ENCODE peak calls at places on chromosomes 1 and 21, in four cellular contexts. F, N, T and A are unnamed samples.

GRCh38 chr1:228211091-228211870 is 3.4 kb downstream of the OBSCN start:
- DNase-seq in F (no peak), N (no peak), T (no peak), A (peak)

GRCh38 chr1:89310505-89310904 is 37.8 kb upstream of the GBP5 start:
- DNase-seq in T (no peak), F (no peak), N (no peak), A (no peak)

GRCh38 chr1:5850503-5850902 is 141.7 kb downstream of the NPHP4 start:
- DNase-seq in T (peak), N (no peak), F (no peak), A (no peak)

GRCh38 chr1:202821467-202821866 is 10.7 kb downstream of the PCAT6 start:
- DNase-seq in F (no peak), N (no peak), T (no peak), A (no peak)

GRCh38 chr21:29318354-29318753 is 19.6 kb downstream of the BACH1 start:
- DNase-seq in N (no peak), T (no peak), F (no peak), A (no peak)

GRCh38 chr1:8024329-8024728 is 1.8 kb downstream of the ERRFI1 start:
- DNase-seq in T (no peak), F (no peak), N (no peak), A (no peak)

GRCh38 chr1:163875927-163876320 is 554.2 kb downstream of the NUF2 start:
- DNase-seq in F (no peak), T (no peak), N (no peak), A (no peak)

GRCh38 chr1:165114022-165114888 is 242.3 kb downstream of the LMX1A start:
- DNase-seq in F (no peak), T (peak), N (no peak), A (no peak)

GRCh38 chr1:22600071-22600816 is 36.2 kb upstream of the C1QA start:
- DNase-seq in N (no peak), T (no peak), F (no peak), A (no peak)

GRCh38 chr1:172378109-172378755 is 42.3 kb upstream of the C1orf105 start:
- DNase-seq in F (no peak), N (no peak), T (no peak), A (no peak)

GRCh38 chr1:232111616-232112015 is 485.0 kb downstream of the DISC1 start:
- DNase-seq in T (no peak), N (no peak), F (no peak), A (no peak)

GRCh38 chr1:217333939-217334338 is 297.0 kb downstream of the GPATCH2 start:
- DNase-seq in F (no peak), N (no peak), T (peak), A (no peak)

GRCh38 chr1:15937706-15938168 is 38.2 kb downstream of the ZBTB17 start:
- DNase-seq in T (no peak), N (peak), F (peak), A (no peak)

GRCh38 chr1:78223417-78224215 is 177.8 kb downstream of the GIPC2 start:
- DNase-seq in N (no peak), F (no peak), T (no peak), A (no peak)

GRCh38 chr1:44049839-44050238 is 18.6 kb upstream of the SLC6A9 start:
- DNase-seq in T (no peak), N (no peak), F (no peak), A (no peak)

GRCh38 chr1:172002725-172003345 is 161.5 kb downstream of the DNM3 start:
- DNase-seq in N (no peak), F (no peak), T (peak), A (peak)

GRCh38 chr1:145879775-145880174 is 5.9 kb downstream of the ANKRD35 start:
- DNase-seq in T (no peak), N (no peak), F (no peak), A (no peak)

GRCh38 chr1:4416189-4416588 is 238.2 kb upstream of the AJAP1 start:
- DNase-seq in F (no peak), T (no peak), N (no peak), A (no peak)

GRCh38 chr1:31843506-31843905 is 27.7 kb upstream of the SPOCD1 start:
- DNase-seq in N (peak), F (no peak), T (no peak), A (no peak)

GRCh38 chr1:228029281-228029680 is 22.5 kb downstream of the WNT3A start:
- DNase-seq in N (peak), T (no peak), F (no peak), A (no peak)

GRCh38 chr1:7379445-7379971 is 391.6 kb upstream of the VAMP3 start:
- DNase-seq in F (peak), N (peak), T (no peak), A (no peak)

GRCh38 chr1:119984771-119985170 is 84.7 kb downstream of the NOTCH2 start:
- DNase-seq in F (no peak), T (no peak), N (no peak), A (no peak)

DNA sequence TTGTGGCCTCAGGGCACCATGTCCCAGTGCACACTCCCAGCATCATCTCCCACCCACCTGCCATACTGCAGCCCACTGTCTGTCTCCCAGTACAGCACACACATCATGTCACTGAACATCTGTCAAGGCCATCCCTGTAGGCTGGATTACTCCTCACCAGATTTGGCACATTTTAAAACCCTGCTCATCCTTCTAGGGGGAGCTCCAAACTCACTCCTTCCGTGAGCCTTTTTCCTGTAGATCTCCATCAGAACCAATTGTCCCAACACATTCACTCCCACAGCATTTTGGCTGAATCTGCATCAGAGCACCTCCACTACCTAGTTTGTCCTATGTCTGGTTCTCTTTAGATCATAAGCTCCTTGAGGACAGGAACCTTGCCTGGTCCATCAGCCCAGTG is 58.6 kb upstream of the GRIK3 start:
- DNase-seq in T (no peak), N (no peak), F (no peak), A (no peak)
- TF ChIP-seq EP300 in T (no peak), N (no peak), F (no peak), A (no peak)

DNA sequence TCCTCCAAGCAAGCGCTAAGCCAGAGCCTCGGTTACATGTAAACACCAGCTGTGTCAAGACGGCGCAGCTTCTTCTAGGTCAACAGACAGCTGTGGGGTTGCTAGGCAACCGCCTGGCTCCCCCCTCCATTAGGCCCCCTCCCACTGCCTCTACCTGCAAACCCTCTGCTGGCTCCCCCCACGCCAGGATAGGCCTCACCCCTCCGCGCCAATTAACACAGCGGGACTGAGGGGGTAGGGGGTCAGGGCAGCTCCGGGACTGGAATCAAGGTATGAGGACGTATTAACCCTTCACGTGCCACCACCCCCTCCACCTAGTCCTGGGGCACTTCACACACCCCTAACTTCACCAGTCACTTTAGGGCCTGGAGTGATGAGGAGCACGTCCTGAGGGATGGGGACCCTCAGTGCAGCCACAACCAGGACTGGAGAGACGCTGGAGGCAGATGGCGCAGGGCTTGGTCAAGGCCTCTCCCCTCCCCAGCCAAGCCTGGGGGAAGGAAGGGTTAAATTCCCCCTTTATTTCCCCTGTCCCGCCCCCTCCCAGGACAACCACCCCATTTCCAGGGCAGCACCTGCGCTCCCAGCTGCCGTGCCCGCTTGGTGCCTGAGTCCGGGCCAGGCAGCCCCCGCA is 37.4 kb upstream of the WASF2 start:
- DNase-seq in T (peak), F (no peak), N (peak), A (peak)
- TF ChIP-seq EP300 in T (no peak), F (no peak), N (no peak), A (no peak)

DNA sequence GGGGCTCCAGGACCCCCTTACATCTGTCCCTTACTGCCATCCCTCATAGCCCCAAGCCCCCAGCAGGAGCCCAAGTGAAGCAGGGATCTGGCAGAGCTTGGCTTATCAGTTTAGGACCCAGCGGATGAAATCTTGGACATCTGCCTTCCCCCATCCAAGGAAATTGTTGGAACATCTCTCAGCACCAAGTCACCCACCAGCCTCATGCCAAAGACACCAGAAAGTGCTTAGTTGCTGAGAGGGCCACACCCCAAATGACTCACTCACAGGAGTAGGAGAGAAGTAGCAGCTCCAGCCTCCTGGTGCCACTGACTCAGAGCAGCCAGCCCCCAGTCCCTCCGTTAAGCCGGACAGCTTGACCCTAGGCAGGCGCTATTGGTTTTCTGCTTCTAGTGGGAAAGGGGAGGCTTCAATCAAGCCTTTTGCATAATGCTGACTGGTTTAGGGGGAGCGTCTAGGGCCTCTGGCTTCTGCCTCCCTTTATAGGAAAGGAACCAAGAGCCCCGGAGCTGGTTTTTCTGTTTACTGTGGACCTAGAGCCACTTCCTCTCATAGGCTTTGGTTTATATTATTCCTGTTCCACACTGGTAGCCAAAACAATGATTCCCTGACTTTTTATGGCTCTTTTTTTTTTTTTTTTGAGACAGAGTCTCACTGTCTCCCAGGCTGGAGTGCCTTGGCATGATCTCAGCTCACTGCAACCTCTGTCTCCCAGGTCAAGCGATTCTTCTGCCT is 114.2 kb upstream of the IPO9 start:
- DNase-seq in N (peak), F (peak), T (no peak), A (peak)
- TF ChIP-seq EP300 in N (peak), F (no peak), T (peak), A (peak)

GRCh38 chr1:29760165-29760564 is 523.8 kb downstream of the PTPRU start:
- DNase-seq in T (no peak), N (no peak), F (no peak), A (no peak)
- TF ChIP-seq EP300 in T (no peak), N (no peak), F (no peak), A (no peak)

DNA sequence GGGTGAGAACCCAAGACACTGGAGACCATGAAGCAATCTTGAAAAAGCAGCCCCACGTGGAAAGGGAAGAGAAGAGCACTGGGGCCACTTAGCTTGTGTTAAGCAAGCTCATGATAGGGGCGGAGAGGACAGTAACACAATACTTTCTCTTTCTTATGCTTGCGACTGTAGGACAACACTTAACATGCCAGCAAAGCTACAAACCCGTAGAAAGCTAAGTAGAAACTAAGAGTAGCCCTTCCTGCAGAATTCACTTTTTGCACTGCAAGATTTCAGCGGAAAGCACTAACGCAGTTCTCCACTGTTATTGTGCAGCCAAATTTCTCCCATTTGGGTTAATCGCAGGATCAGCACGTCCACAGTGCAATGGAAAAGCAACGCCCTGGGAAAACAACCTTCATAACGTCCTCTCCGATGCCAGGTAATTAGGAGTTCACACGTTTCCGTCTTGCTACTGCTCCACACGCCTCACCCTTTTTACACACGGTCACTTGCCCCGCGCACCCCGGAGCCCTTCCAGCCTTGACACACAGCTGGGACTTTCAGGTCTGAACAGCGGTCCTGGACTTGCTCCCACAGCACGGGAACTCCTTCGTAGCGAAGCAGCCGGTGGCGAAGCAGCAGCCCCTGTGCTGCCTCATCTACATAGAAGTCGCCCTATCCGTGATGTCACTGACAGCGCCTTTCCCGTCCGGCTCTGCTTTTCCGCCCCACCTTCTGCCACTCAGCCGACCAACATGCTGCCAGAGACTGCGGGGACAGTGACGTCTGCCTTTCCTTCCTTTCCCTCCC is 148.6 kb downstream of the PPIAL4G start:
- DNase-seq in T (peak), N (peak), F (peak), A (peak)
- TF ChIP-seq EP300 in T (no peak), N (no peak), F (no peak), A (no peak)

DNA sequence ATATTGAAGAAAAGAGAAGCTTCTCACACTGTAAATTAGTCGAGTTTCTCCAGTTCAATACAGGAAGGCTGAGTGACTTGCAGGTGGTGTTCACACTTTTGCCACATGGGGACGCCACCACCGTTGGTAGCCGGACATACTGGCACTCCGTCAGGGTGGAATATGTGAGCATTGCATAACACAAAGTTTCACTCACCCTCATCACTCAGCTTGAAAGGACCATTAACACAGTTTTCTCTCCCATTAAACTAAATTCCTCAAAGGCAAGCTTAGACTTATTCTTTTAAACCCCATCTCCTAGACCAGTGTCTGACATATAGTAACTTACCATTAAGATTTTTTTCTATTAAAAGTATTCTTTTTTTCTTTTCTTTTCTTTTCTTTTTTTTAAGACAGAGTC is 105.3 kb upstream of the SERBP1 start:
- DNase-seq in F (peak), N (peak), T (peak), A (peak)
- TF ChIP-seq EP300 in F (no peak), N (no peak), T (no peak), A (no peak)

GRCh38 chr1:151985270-151985669 is 8.4 kb downstream of the S100A10 start:
- DNase-seq in N (no peak), T (no peak), F (no peak), A (no peak)
- TF ChIP-seq EP300 in N (no peak), T (no peak), F (no peak), A (no peak)

GRCh38 chr1:1890506-1891348 is at the start of gene GNB1:
- DNase-seq in N (peak), F (peak), T (peak), A (peak)
- TF ChIP-seq EP300 in N (no peak), F (no peak), T (no peak), A (no peak)